ENCODE peak calls at places on chromosomes 16 and 17, in nine cellular contexts. W is stomach, L is foreskin fibroblast, H is epithelial cell of esophagus, U is brain microvascular endothelial cell, J is progenitor cell of endocrine pancreas, E is PC-3, A is RWPE1, Q is sigmoid colon. I is an unnamed sample.

GRCh38 chr16:81646561-81646960 is 132.5 kb upstream of the PLCG2 start:
- DNase-seq in W (no peak), L (peak; percentile 76), H (peak; percentile 61), U (no peak), J (no peak), E (peak; percentile 63), A (no peak), Q (no peak), I (no peak)

GRCh38 chr17:37506678-37507077 is 17.0 kb downstream of the DUSP14 start:
- DNase-seq in W (no peak), L (peak; percentile 59), H (peak; percentile 45), U (peak; percentile 29), J (no peak), E (peak; percentile 46), A (peak; percentile 29), Q (no peak), I (peak; percentile 77)

GRCh38 chr17:29368926-29369325 is 21.2 kb upstream of the TAOK1 start:
- DNase-seq in W (no peak), L (no peak), H (no peak), U (peak; percentile 66), J (no peak), E (no peak), A (no peak), Q (no peak), I (no peak)

GRCh38 chr16:19809121-19809635 is 75.5 kb downstream of the GPRC5B start:
- DNase-seq in W (peak; percentile 56), L (no peak), H (no peak), U (no peak), J (no peak), E (peak; percentile 82), A (no peak), Q (peak; percentile 49), I (peak; percentile 84)

GRCh38 chr16:12784076-12784475 is 19.6 kb downstream of the CPPED1 start:
- DNase-seq in W (no peak), L (peak; percentile 56), H (no peak), U (peak; percentile 14), J (no peak), E (no peak), A (no peak), Q (no peak), I (no peak)

GRCh38 chr16:68074850-68075249 is 10.3 kb upstream of the NFATC3 start:
- DNase-seq in W (peak; percentile 53), L (no peak), H (no peak), U (no peak), J (no peak), E (no peak), A (no peak), Q (no peak), I (no peak)

GRCh38 chr17:15742921-15743320 is 10.8 kb downstream of the TBC1D26 start:
- DNase-seq in W (no peak), L (no peak), H (no peak), U (no peak), J (no peak), E (no peak), A (no peak), Q (no peak), I (no peak)

GRCh38 chr17:30824356-30825145 is at the start of gene CRLF3:
- DNase-seq in W (peak; percentile 91), L (peak; percentile 97), H (peak; percentile 94), U (peak; percentile 80), J (peak; percentile 87), E (peak; percentile 83), A (peak; percentile 96), Q (peak; percentile 93), I (peak; percentile 94)

GRCh38 chr17:74478369-74479100 is 12.1 kb downstream of the CD300A start:
- DNase-seq in W (no peak), L (no peak), H (no peak), U (no peak), J (no peak), E (no peak), A (no peak), Q (no peak), I (no peak)

GRCh38 chr17:63881935-63882601 is at the start of gene GH2:
- DNase-seq in W (peak; percentile 55), L (peak; percentile 63), H (peak; percentile 65), U (peak; percentile 58), J (peak; percentile 41), E (peak; percentile 79), A (peak; percentile 79), Q (no peak), I (peak; percentile 56)

GRCh38 chr16:477287-477686 is 50.2 kb upstream of the CAPN15 start:
- DNase-seq in W (no peak), L (no peak), H (no peak), U (no peak), J (no peak), E (no peak), A (no peak), Q (no peak), I (no peak)

GRCh38 chr17:75077490-75078096 is 10.2 kb upstream of the SLC16A5 start:
- DNase-seq in W (peak; percentile 83), L (peak; percentile 66), H (peak; percentile 28), U (no peak), J (no peak), E (no peak), A (no peak), Q (peak; percentile 89), I (peak; percentile 71)

GRCh38 chr16:89956511-89957213 is 8.1 kb downstream of the DEF8 start:
- DNase-seq in W (no peak), L (no peak), H (no peak), U (no peak), J (no peak), E (no peak), A (no peak), Q (no peak), I (no peak)

GRCh38 chr17:52158450-52159042 is at the start of gene CA10:
- DNase-seq in W (no peak), L (no peak), H (peak; percentile 18), U (no peak), J (peak; percentile 26), E (no peak), A (no peak), Q (no peak), I (no peak)

GRCh38 chr16:30961384-30961783 is 3.8 kb downstream of the SETD1A start:
- DNase-seq in W (no peak), L (no peak), H (no peak), U (no peak), J (no peak), E (no peak), A (no peak), Q (no peak), I (no peak)

GRCh38 chr17:13609953-13610352 is 8.2 kb upstream of the HS3ST3A1 start:
- DNase-seq in W (no peak), L (no peak), H (no peak), U (no peak), J (no peak), E (no peak), A (no peak), Q (no peak), I (no peak)

GRCh38 chr16:80656731-80657150 is 115.9 kb downstream of the DYNLRB2 start:
- DNase-seq in W (no peak), L (no peak), H (no peak), U (no peak), J (no peak), E (no peak), A (no peak), Q (no peak), I (no peak)

GRCh38 chr17:19409066-19409465 is 2.0 kb upstream of the RNF112 start:
- DNase-seq in W (no peak), L (no peak), H (no peak), U (no peak), J (no peak), E (no peak), A (no peak), Q (no peak), I (no peak)

GRCh38 chr16:49158029-49158642 is 123.5 kb downstream of the CBLN1 start:
- DNase-seq in W (no peak), L (peak; percentile 16), H (peak; percentile 76), U (no peak), J (peak; percentile 56), E (peak; percentile 45), A (peak; percentile 57), Q (no peak), I (peak; percentile 5)

GRCh38 chr16:87369796-87370719 is 13.5 kb downstream of the FBXO31 start:
- DNase-seq in W (no peak), L (no peak), H (no peak), U (no peak), J (no peak), E (no peak), A (no peak), Q (no peak), I (no peak)
- TF ChIP-seq CTCF in W (no peak), L (no peak), H (no peak), U (no peak), J (no peak), E (no peak), A (no peak), Q (no peak), I (no peak)

GRCh38 chr17:81821603-81822311 is 11.3 kb downstream of the MCRIP1 start:
- DNase-seq in W (peak; percentile 96), L (peak; percentile 81), H (peak; percentile 77), U (peak; percentile 35), J (no peak), E (peak; percentile 69), A (no peak), Q (peak; percentile 93), I (peak; percentile 88)
- TF ChIP-seq CTCF in W (peak; percentile 67), L (peak; percentile 54), H (peak; percentile 72), U (peak; percentile 62), J (peak; percentile 20), E (peak; percentile 70), A (peak; percentile 48), Q (peak; percentile 17), I (peak; percentile 60)

GRCh38 chr16:70441406-70441990 is 2.6 kb upstream of the ST3GAL2 start:
- DNase-seq in W (no peak), L (no peak), H (no peak), U (no peak), J (no peak), E (no peak), A (no peak), Q (no peak), I (no peak)

GRCh38 chr16:70437582-70438324 is 1.1 kb downstream of the ST3GAL2 start:
- DNase-seq in W (no peak), L (peak; percentile 73), H (peak; percentile 34), U (peak; percentile 43), J (no peak), E (peak; percentile 9), A (no peak), Q (no peak), I (no peak)

GRCh38 chr16:70437017-70437581 is 1.8 kb downstream of the ST3GAL2 start:
- DNase-seq in W (no peak), L (peak; percentile 93), H (no peak), U (peak; percentile 91), J (no peak), E (no peak), A (no peak), Q (no peak), I (no peak)

GRCh38 chr16:70438325-70438982 is 446 bp downstream of the ST3GAL2 start:
- DNase-seq in W (no peak), L (no peak), H (no peak), U (no peak), J (peak; percentile 28), E (no peak), A (no peak), Q (no peak), I (no peak)

GRCh38 chr16:70438983-70439862 is at the start of gene ST3GAL2:
- DNase-seq in W (peak; percentile 89), L (peak; percentile 98), H (peak; percentile 89), U (peak; percentile 88), J (peak; percentile 92), E (peak; percentile 84), A (peak; percentile 95), Q (peak; percentile 98), I (peak; percentile 93)
- TF ChIP-seq CTCF in W (peak; percentile 20), L (no peak), H (no peak), U (peak; percentile 7), J (no peak), E (no peak), A (no peak), Q (no peak), I (peak; percentile 27)

GRCh38 chr16:3017806-3018506 is at the start of gene CLDN6:
- DNase-seq in W (no peak), L (no peak), H (no peak), U (no peak), J (peak; percentile 97), E (no peak), A (no peak), Q (no peak), I (peak; percentile 63)
- TF ChIP-seq CTCF in W (no peak), L (no peak), H (peak; percentile 10), U (peak; percentile 61), J (peak; percentile 82), E (peak; percentile 24), A (no peak), Q (no peak), I (peak; percentile 45)

I was measured in Calu3.